ENCODE peak calls at places on chromosomes 12 and 14, in seven cellular contexts. One of them, this sample, is unnamed.

GRCh38 chr12:54262403-54262925 is 17.5 kb downstream of the CBX5 start:
- DNase-seq in A549: peak
- DNase-seq in AG09309: no peak
- DNase-seq in GM12878: no peak
- DNase-seq in GM23338: peak
- DNase-seq in SJCRH30: no peak
- DNase-seq in AG10803: peak
- DNase-seq in this sample: no peak

GRCh38 chr12:5248230-5248629 is 183.7 kb upstream of the NTF3 start:
- DNase-seq in A549: no peak
- DNase-seq in AG09309: no peak
- DNase-seq in GM12878: no peak
- DNase-seq in GM23338: no peak
- DNase-seq in SJCRH30: no peak
- DNase-seq in AG10803: peak
- DNase-seq in this sample: no peak

GRCh38 chr12:131204416-131205311 is 251.0 kb downstream of the ADGRD1 start:
- DNase-seq in A549: no peak
- DNase-seq in AG09309: no peak
- DNase-seq in GM12878: no peak
- DNase-seq in GM23338: no peak
- DNase-seq in SJCRH30: no peak
- DNase-seq in AG10803: no peak
- DNase-seq in this sample: no peak

GRCh38 chr14:60356921-60357550 is 108.0 kb downstream of the PPM1A start:
- DNase-seq in A549: no peak
- DNase-seq in AG09309: no peak
- DNase-seq in GM12878: no peak
- DNase-seq in GM23338: peak
- DNase-seq in SJCRH30: no peak
- DNase-seq in AG10803: no peak
- DNase-seq in this sample: peak

GRCh38 chr12:4586500-4586899 is 24.5 kb downstream of the DYRK4 start:
- DNase-seq in A549: no peak
- DNase-seq in AG09309: no peak
- DNase-seq in GM12878: no peak
- DNase-seq in GM23338: no peak
- DNase-seq in SJCRH30: no peak
- DNase-seq in AG10803: no peak
- DNase-seq in this sample: no peak

GRCh38 chr12:121170581-121171260 is 38.0 kb downstream of the P2RX7 start:
- DNase-seq in A549: no peak
- DNase-seq in AG09309: no peak
- DNase-seq in GM12878: no peak
- DNase-seq in GM23338: no peak
- DNase-seq in SJCRH30: no peak
- DNase-seq in AG10803: peak
- DNase-seq in this sample: peak

GRCh38 chr12:26109343-26109841 is 15.4 kb downstream of the BHLHE41 start:
- DNase-seq in A549: no peak
- DNase-seq in AG09309: no peak
- DNase-seq in GM12878: no peak
- DNase-seq in GM23338: peak
- DNase-seq in SJCRH30: no peak
- DNase-seq in AG10803: no peak
- DNase-seq in this sample: no peak

GRCh38 chr14:90483551-90483950 is 86.7 kb downstream of the CALM1 start:
- DNase-seq in A549: no peak
- DNase-seq in AG09309: no peak
- DNase-seq in GM12878: no peak
- DNase-seq in GM23338: peak
- DNase-seq in SJCRH30: no peak
- DNase-seq in AG10803: no peak
- DNase-seq in this sample: no peak

GRCh38 chr12:127108360-127109215 is 1158.4 kb upstream of the TMEM132C start:
- DNase-seq in A549: peak
- DNase-seq in AG09309: peak
- DNase-seq in GM12878: no peak
- DNase-seq in GM23338: peak
- DNase-seq in SJCRH30: peak
- DNase-seq in AG10803: peak
- DNase-seq in this sample: no peak

GRCh38 chr12:127162902-127163301 is 1104.1 kb upstream of the TMEM132C start:
- DNase-seq in A549: peak
- DNase-seq in AG09309: no peak
- DNase-seq in GM12878: peak
- DNase-seq in GM23338: no peak
- DNase-seq in SJCRH30: no peak
- DNase-seq in AG10803: peak
- DNase-seq in this sample: peak

GRCh38 chr12:80902711-80903110 is 35.0 kb downstream of the LIN7A start:
- DNase-seq in A549: no peak
- DNase-seq in AG09309: no peak
- DNase-seq in GM12878: no peak
- DNase-seq in GM23338: no peak
- DNase-seq in SJCRH30: no peak
- DNase-seq in AG10803: no peak
- DNase-seq in this sample: no peak

GRCh38 chr14:105168496-105168978 is at the start of gene JAG2:
- DNase-seq in A549: peak
- DNase-seq in AG09309: no peak
- DNase-seq in GM12878: no peak
- DNase-seq in GM23338: peak
- DNase-seq in SJCRH30: peak
- DNase-seq in AG10803: no peak
- DNase-seq in this sample: no peak

GRCh38 chr12:51232642-51233041 is 6.0 kb upstream of the DAZAP2 start:
- DNase-seq in A549: no peak
- DNase-seq in AG09309: no peak
- DNase-seq in GM12878: no peak
- DNase-seq in GM23338: no peak
- DNase-seq in SJCRH30: no peak
- DNase-seq in AG10803: no peak
- DNase-seq in this sample: no peak

GRCh38 chr14:97408937-97409860 is 612.0 kb downstream of the VRK1 start:
- DNase-seq in A549: no peak
- DNase-seq in AG09309: no peak
- DNase-seq in GM12878: peak
- DNase-seq in GM23338: no peak
- DNase-seq in SJCRH30: no peak
- DNase-seq in AG10803: no peak
- DNase-seq in this sample: no peak

GRCh38 chr12:63440063-63440462 is 228.2 kb downstream of the DPY19L2 start:
- DNase-seq in A549: no peak
- DNase-seq in AG09309: no peak
- DNase-seq in GM12878: no peak
- DNase-seq in GM23338: no peak
- DNase-seq in SJCRH30: no peak
- DNase-seq in AG10803: no peak
- DNase-seq in this sample: peak

GRCh38 chr12:56158926-56159461 is 835 bp downstream of the MYL6 start:
- DNase-seq in A549: peak
- DNase-seq in AG09309: peak
- DNase-seq in GM12878: no peak
- DNase-seq in GM23338: peak
- DNase-seq in SJCRH30: peak
- DNase-seq in AG10803: peak
- DNase-seq in this sample: peak

GRCh38 chr14:50319721-50320120 is 7.6 kb downstream of the DMAC2L start:
- DNase-seq in A549: no peak
- DNase-seq in AG09309: no peak
- DNase-seq in GM12878: no peak
- DNase-seq in GM23338: no peak
- DNase-seq in SJCRH30: no peak
- DNase-seq in AG10803: no peak
- DNase-seq in this sample: no peak

GRCh38 chr12:63068857-63069442 is 82.1 kb downstream of the AVPR1A start:
- DNase-seq in A549: peak
- DNase-seq in AG09309: peak
- DNase-seq in GM12878: no peak
- DNase-seq in GM23338: peak
- DNase-seq in SJCRH30: peak
- DNase-seq in AG10803: peak
- DNase-seq in this sample: peak

GRCh38 chr14:45181329-45181728 is 45.6 kb downstream of the FANCM start:
- DNase-seq in A549: no peak
- DNase-seq in AG09309: no peak
- DNase-seq in GM12878: no peak
- DNase-seq in GM23338: no peak
- DNase-seq in SJCRH30: no peak
- DNase-seq in AG10803: no peak
- DNase-seq in this sample: no peak

GRCh38 chr12:96495841-96496545 is 6.6 kb downstream of the CFAP54 start:
- DNase-seq in A549: no peak
- DNase-seq in AG09309: no peak
- DNase-seq in GM12878: no peak
- DNase-seq in GM23338: no peak
- DNase-seq in SJCRH30: no peak
- DNase-seq in AG10803: no peak
- DNase-seq in this sample: no peak

GRCh38 chr12:3747543-3747942 is 5.4 kb downstream of the CRACR2A start:
- DNase-seq in A549: no peak
- DNase-seq in AG09309: no peak
- DNase-seq in GM12878: no peak
- DNase-seq in GM23338: no peak
- DNase-seq in SJCRH30: no peak
- DNase-seq in AG10803: no peak
- DNase-seq in this sample: no peak

GRCh38 chr12:66813137-66813867 is 134.4 kb upstream of the GRIP1 start:
- DNase-seq in A549: no peak
- DNase-seq in AG09309: no peak
- DNase-seq in GM12878: no peak
- DNase-seq in GM23338: no peak
- DNase-seq in SJCRH30: no peak
- DNase-seq in AG10803: no peak
- DNase-seq in this sample: no peak

GRCh38 chr12:105882404-105882803 is 256.4 kb downstream of the NUAK1 start:
- DNase-seq in A549: no peak
- DNase-seq in AG09309: peak
- DNase-seq in GM12878: no peak
- DNase-seq in GM23338: peak
- DNase-seq in SJCRH30: no peak
- DNase-seq in AG10803: peak
- DNase-seq in this sample: no peak

GRCh38 chr12:45290218-45290609 is 74.3 kb downstream of the ANO6 start:
- DNase-seq in A549: peak
- DNase-seq in AG09309: peak
- DNase-seq in GM12878: no peak
- DNase-seq in GM23338: no peak
- DNase-seq in SJCRH30: no peak
- DNase-seq in AG10803: peak
- DNase-seq in this sample: no peak

GRCh38 chr12:6452245-6452731 is 446 bp downstream of the TAPBPL start:
- DNase-seq in A549: no peak
- DNase-seq in AG09309: no peak
- DNase-seq in GM12878: no peak
- DNase-seq in GM23338: no peak
- DNase-seq in SJCRH30: peak
- DNase-seq in AG10803: no peak
- DNase-seq in this sample: no peak

GRCh38 chr12:98296462-98297079 is 218.8 kb upstream of the TMPO start:
- DNase-seq in A549: no peak
- DNase-seq in AG09309: no peak
- DNase-seq in GM12878: no peak
- DNase-seq in GM23338: peak
- DNase-seq in SJCRH30: no peak
- DNase-seq in AG10803: no peak
- DNase-seq in this sample: no peak
- H3K4me3 ChIP-seq in A549: no peak
- H3K4me3 ChIP-seq in AG09309: no peak
- H3K4me3 ChIP-seq in GM12878: no peak
- H3K4me3 ChIP-seq in GM23338: no peak
- H3K4me3 ChIP-seq in SJCRH30: no peak
- H3K4me3 ChIP-seq in AG10803: no peak
- H3K4me3 ChIP-seq in this sample: no peak

DNA sequence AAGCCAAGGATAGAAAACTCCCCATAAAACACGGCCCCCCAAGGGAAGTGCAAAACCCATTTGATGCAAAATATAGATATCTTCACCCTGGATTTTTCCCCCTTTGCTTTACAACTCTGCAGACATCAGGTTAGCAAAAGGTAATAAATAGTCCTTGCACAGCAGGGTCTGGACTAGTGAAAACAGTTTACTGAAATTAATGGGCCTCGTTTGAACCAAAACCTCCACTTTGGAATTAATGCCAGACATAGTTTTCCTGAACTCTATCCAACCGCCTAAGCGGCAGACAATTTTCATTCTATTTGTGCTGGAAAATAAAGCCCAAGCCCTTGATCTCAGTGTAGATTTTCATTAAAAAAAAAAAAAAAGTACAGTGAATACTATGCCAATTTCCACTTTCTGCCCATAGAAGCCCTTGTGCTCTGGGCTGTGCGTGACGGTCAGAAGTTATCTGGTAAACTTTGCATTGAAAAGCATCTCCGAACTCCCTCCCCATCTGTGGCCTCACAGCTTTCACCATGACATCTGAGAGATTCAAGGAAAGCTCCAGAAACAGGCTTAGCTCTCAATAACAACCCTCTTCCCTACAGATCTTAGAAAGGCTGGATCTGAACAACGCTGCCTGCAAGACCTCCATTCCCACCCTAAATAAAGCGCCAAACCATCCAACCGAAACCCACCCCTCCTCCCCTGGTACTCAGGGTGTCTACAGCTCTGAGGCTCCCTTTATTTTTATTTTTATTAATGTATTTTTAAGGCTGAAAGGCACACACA is 11.0 kb upstream of the IRF2BPL start:
- DNase-seq in A549: no peak
- DNase-seq in AG09309: no peak
- DNase-seq in GM12878: no peak
- DNase-seq in GM23338: no peak
- DNase-seq in SJCRH30: no peak
- DNase-seq in AG10803: peak
- DNase-seq in this sample: no peak
- H3K4me3 ChIP-seq in A549: peak
- H3K4me3 ChIP-seq in AG09309: peak
- H3K4me3 ChIP-seq in GM12878: peak
- H3K4me3 ChIP-seq in GM23338: peak
- H3K4me3 ChIP-seq in SJCRH30: peak
- H3K4me3 ChIP-seq in AG10803: peak
- H3K4me3 ChIP-seq in this sample: peak

GRCh38 chr14:69088523-69089445 is 64.1 kb downstream of the DCAF5 start:
- DNase-seq in A549: no peak
- DNase-seq in AG09309: no peak
- DNase-seq in GM12878: no peak
- DNase-seq in GM23338: no peak
- DNase-seq in SJCRH30: no peak
- DNase-seq in AG10803: peak
- DNase-seq in this sample: no peak
- H3K4me3 ChIP-seq in A549: no peak
- H3K4me3 ChIP-seq in AG09309: no peak
- H3K4me3 ChIP-seq in GM12878: no peak
- H3K4me3 ChIP-seq in GM23338: no peak
- H3K4me3 ChIP-seq in SJCRH30: no peak
- H3K4me3 ChIP-seq in AG10803: no peak
- H3K4me3 ChIP-seq in this sample: no peak

DNA sequence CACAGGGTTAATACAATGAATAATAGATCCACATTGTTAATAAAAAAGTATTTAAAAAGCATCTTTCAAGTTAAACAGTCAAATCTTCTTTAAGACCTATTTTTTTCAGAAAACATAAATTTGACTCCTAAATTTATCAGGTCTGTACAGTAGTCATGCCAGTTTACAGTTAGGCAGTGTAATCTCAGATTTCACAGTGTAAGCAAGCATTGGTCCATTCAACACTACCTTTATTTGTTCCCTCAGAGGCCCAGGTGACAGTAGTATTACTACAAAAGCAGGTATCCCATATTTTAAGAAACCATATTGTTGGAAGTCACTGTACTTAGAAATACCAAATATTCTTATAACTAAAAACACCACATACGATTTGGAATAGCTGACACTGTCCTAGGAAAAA is 6.1 kb downstream of the ATP2B1 start:
- DNase-seq in A549: no peak
- DNase-seq in AG09309: no peak
- DNase-seq in GM12878: no peak
- DNase-seq in GM23338: no peak
- DNase-seq in SJCRH30: no peak
- DNase-seq in AG10803: no peak
- DNase-seq in this sample: no peak
- H3K4me3 ChIP-seq in A549: no peak
- H3K4me3 ChIP-seq in AG09309: no peak
- H3K4me3 ChIP-seq in GM12878: peak
- H3K4me3 ChIP-seq in GM23338: no peak
- H3K4me3 ChIP-seq in SJCRH30: no peak
- H3K4me3 ChIP-seq in AG10803: no peak
- H3K4me3 ChIP-seq in this sample: no peak

This sample was measured in retinal pigment epithelial cell.